ENCODE peak calls at places on chromosomes 7 and 10, in six cellular contexts. One of them, this sample, is unnamed.
A peak's percentile ranks its signal among the peaks of the same experiment; 100 is the strongest.

GRCh38 chr10:93841930-93842329 is 51.8 kb upstream of the SLC35G1 start:
- DNase-seq in transverse colon: no peak
- DNase-seq in suprapubic skin: no peak
- DNase-seq in stomach: no peak
- DNase-seq in HepG2: no peak
- DNase-seq in H1: peak; percentile 56
- DNase-seq in this sample: no peak

GRCh38 chr7:5041047-5041446 is 4.6 kb upstream of the RBAK start:
- DNase-seq in transverse colon: no peak
- DNase-seq in suprapubic skin: no peak
- DNase-seq in stomach: no peak
- DNase-seq in HepG2: no peak
- DNase-seq in H1: no peak
- DNase-seq in this sample: no peak

GRCh38 chr10:14810969-14811953 is 26.6 kb downstream of the CDNF start:
- DNase-seq in transverse colon: no peak
- DNase-seq in suprapubic skin: no peak
- DNase-seq in stomach: no peak
- DNase-seq in HepG2: no peak
- DNase-seq in H1: no peak
- DNase-seq in this sample: no peak

GRCh38 chr7:105612806-105613205 is 31.5 kb upstream of the EFCAB10 start:
- DNase-seq in transverse colon: no peak
- DNase-seq in suprapubic skin: no peak
- DNase-seq in stomach: no peak
- DNase-seq in HepG2: no peak
- DNase-seq in H1: no peak
- DNase-seq in this sample: peak; percentile 53

GRCh38 chr7:131786204-131786603 is 229.8 kb upstream of the PODXL start:
- DNase-seq in transverse colon: no peak
- DNase-seq in suprapubic skin: no peak
- DNase-seq in stomach: no peak
- DNase-seq in HepG2: no peak
- DNase-seq in H1: no peak
- DNase-seq in this sample: no peak

GRCh38 chr10:34405611-34406462 is 409.3 kb downstream of the PARD3 start:
- DNase-seq in transverse colon: no peak
- DNase-seq in suprapubic skin: no peak
- DNase-seq in stomach: no peak
- DNase-seq in HepG2: peak; percentile 82
- DNase-seq in H1: no peak
- DNase-seq in this sample: no peak

GRCh38 chr10:53025172-53025651 is 252.6 kb upstream of the MBL2 start:
- DNase-seq in transverse colon: no peak
- DNase-seq in suprapubic skin: no peak
- DNase-seq in stomach: no peak
- DNase-seq in HepG2: peak; percentile 12
- DNase-seq in H1: no peak
- DNase-seq in this sample: no peak

GRCh38 chr7:83921798-83922607 is 272.6 kb downstream of the SEMA3A start:
- DNase-seq in transverse colon: no peak
- DNase-seq in suprapubic skin: no peak
- DNase-seq in stomach: no peak
- DNase-seq in HepG2: no peak
- DNase-seq in H1: no peak
- DNase-seq in this sample: no peak

GRCh38 chr7:74233655-74234280 is 20.4 kb downstream of the RFC2 start:
- DNase-seq in transverse colon: no peak
- DNase-seq in suprapubic skin: no peak
- DNase-seq in stomach: no peak
- DNase-seq in HepG2: no peak
- DNase-seq in H1: no peak
- DNase-seq in this sample: no peak

GRCh38 chr7:96723622-96724021 is 14.0 kb upstream of the SEM1 start:
- DNase-seq in transverse colon: no peak
- DNase-seq in suprapubic skin: no peak
- DNase-seq in stomach: no peak
- DNase-seq in HepG2: no peak
- DNase-seq in H1: no peak
- DNase-seq in this sample: no peak

GRCh38 chr7:132133501-132133900 is 442.8 kb downstream of the PLXNA4 start:
- DNase-seq in transverse colon: no peak
- DNase-seq in suprapubic skin: no peak
- DNase-seq in stomach: no peak
- DNase-seq in HepG2: no peak
- DNase-seq in H1: no peak
- DNase-seq in this sample: no peak

GRCh38 chr7:24390376-24391157 is 106.6 kb downstream of the NPY start:
- DNase-seq in transverse colon: no peak
- DNase-seq in suprapubic skin: no peak
- DNase-seq in stomach: no peak
- DNase-seq in HepG2: no peak
- DNase-seq in H1: no peak
- DNase-seq in this sample: no peak

GRCh38 chr7:146690987-146691386 is 574.4 kb downstream of the CNTNAP2 start:
- DNase-seq in transverse colon: no peak
- DNase-seq in suprapubic skin: no peak
- DNase-seq in stomach: no peak
- DNase-seq in HepG2: no peak
- DNase-seq in H1: no peak
- DNase-seq in this sample: no peak

GRCh38 chr7:132440126-132440525 is 136.1 kb downstream of the PLXNA4 start:
- DNase-seq in transverse colon: no peak
- DNase-seq in suprapubic skin: no peak
- DNase-seq in stomach: no peak
- DNase-seq in HepG2: no peak
- DNase-seq in H1: no peak
- DNase-seq in this sample: no peak

GRCh38 chr10:77179015-77179695 is 458.5 kb downstream of the KCNMA1 start:
- DNase-seq in transverse colon: peak; percentile 33
- DNase-seq in suprapubic skin: no peak
- DNase-seq in stomach: no peak
- DNase-seq in HepG2: no peak
- DNase-seq in H1: no peak
- DNase-seq in this sample: peak; percentile 87

GRCh38 chr7:90720970-90721768 is 125.0 kb downstream of the CDK14 start:
- DNase-seq in transverse colon: peak; percentile 48
- DNase-seq in suprapubic skin: no peak
- DNase-seq in stomach: peak; percentile 85
- DNase-seq in HepG2: peak; percentile 53
- DNase-seq in H1: no peak
- DNase-seq in this sample: peak; percentile 84

GRCh38 chr10:114442115-114442630 is 37.9 kb upstream of the AFAP1L2 start:
- DNase-seq in transverse colon: no peak
- DNase-seq in suprapubic skin: no peak
- DNase-seq in stomach: no peak
- DNase-seq in HepG2: no peak
- DNase-seq in H1: no peak
- DNase-seq in this sample: no peak

GRCh38 chr10:34046651-34047050 is 712.2 kb upstream of the NRP1 start:
- DNase-seq in transverse colon: no peak
- DNase-seq in suprapubic skin: no peak
- DNase-seq in stomach: no peak
- DNase-seq in HepG2: no peak
- DNase-seq in H1: no peak
- DNase-seq in this sample: no peak

GRCh38 chr7:81714306-81714705 is 55.5 kb downstream of the HGF start:
- DNase-seq in transverse colon: no peak
- DNase-seq in suprapubic skin: no peak
- DNase-seq in stomach: no peak
- DNase-seq in HepG2: no peak
- DNase-seq in H1: no peak
- DNase-seq in this sample: no peak

GRCh38 chr7:4010923-4011656 is 671.0 kb upstream of the FOXK1 start:
- DNase-seq in transverse colon: no peak
- DNase-seq in suprapubic skin: no peak
- DNase-seq in stomach: peak; percentile 19
- DNase-seq in HepG2: no peak
- DNase-seq in H1: no peak
- DNase-seq in this sample: no peak

GRCh38 chr10:7969623-7970022 is 84.9 kb upstream of the GATA3 start:
- DNase-seq in transverse colon: no peak
- DNase-seq in suprapubic skin: no peak
- DNase-seq in stomach: no peak
- DNase-seq in HepG2: no peak
- DNase-seq in H1: no peak
- DNase-seq in this sample: no peak

GRCh38 chr7:82549616-82550285 is 106.2 kb upstream of the CACNA2D1 start:
- DNase-seq in transverse colon: no peak
- DNase-seq in suprapubic skin: no peak
- DNase-seq in stomach: no peak
- DNase-seq in HepG2: no peak
- DNase-seq in H1: no peak
- DNase-seq in this sample: no peak

GRCh38 chr10:80168679-80169380 is 36.3 kb downstream of the PLAC9 start:
- DNase-seq in transverse colon: no peak
- DNase-seq in suprapubic skin: no peak
- DNase-seq in stomach: no peak
- DNase-seq in HepG2: no peak
- DNase-seq in H1: no peak
- DNase-seq in this sample: peak; percentile 69

GRCh38 chr10:118832242-118832651 is 77.5 kb upstream of the CACUL1 start:
- DNase-seq in transverse colon: peak; percentile 57
- DNase-seq in suprapubic skin: no peak
- DNase-seq in stomach: peak; percentile 37
- DNase-seq in HepG2: no peak
- DNase-seq in H1: no peak
- DNase-seq in this sample: peak; percentile 74

GRCh38 chr7:151232272-151233110 is at the start of gene CHPF2:
- DNase-seq in transverse colon: peak; percentile 95
- DNase-seq in suprapubic skin: peak; percentile 96
- DNase-seq in stomach: peak; percentile 93
- DNase-seq in HepG2: peak; percentile 66
- DNase-seq in H1: no peak
- DNase-seq in this sample: peak; percentile 96

GRCh38 chr10:121683366-121683765 is 85.1 kb upstream of the FGFR2 start:
- DNase-seq in transverse colon: no peak
- DNase-seq in suprapubic skin: no peak
- DNase-seq in stomach: no peak
- DNase-seq in HepG2: no peak
- DNase-seq in H1: no peak
- DNase-seq in this sample: no peak

DNA sequence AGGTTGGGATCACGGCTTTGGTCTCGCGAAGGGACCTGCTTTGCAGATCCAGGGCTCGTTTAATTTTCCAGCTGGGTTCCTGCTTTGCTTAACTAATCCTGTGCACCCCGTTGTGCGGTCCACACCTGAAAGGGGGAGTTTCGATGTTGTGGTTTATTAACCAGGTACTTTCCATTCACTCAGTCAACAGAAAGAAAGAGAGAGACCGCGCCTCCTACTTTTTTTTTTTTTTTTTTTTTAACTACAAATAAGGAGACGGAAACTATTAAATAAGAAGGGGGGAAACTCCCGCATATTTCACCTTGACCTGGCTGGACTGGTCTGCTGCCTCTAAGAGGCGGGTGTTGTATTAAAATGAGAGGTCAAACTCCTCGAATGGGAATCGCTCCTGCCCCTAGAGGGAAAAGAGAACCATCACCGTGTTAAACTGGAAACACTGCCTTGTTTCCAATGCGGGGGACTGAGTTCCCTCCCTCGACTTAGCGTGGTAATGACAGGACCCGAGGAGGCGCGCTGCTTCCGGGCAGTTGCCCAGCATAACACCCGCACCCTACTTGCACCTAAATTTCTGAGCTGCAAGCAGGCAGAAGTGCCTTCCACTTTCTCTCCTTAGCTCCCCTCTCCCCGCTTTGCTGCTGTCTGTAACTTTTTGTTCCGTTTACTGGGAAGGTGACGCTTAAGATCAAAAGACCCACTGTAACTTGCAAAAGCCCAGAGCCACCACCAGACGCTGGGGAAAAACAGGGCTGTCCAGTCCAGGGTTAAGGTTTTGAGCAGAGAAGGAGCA is 1.1 kb upstream of the ITGB8 start:
- DNase-seq in transverse colon: peak; percentile 71
- DNase-seq in suprapubic skin: no peak
- DNase-seq in stomach: peak; percentile 59
- DNase-seq in HepG2: peak; percentile 60
- DNase-seq in H1: no peak
- DNase-seq in this sample: peak; percentile 81
- TF ChIP-seq CTCF in transverse colon: peak; percentile 26
- TF ChIP-seq CTCF in suprapubic skin: no peak
- TF ChIP-seq CTCF in stomach: no peak
- TF ChIP-seq CTCF in HepG2: peak; percentile 35
- TF ChIP-seq CTCF in H1: peak; percentile 45
- TF ChIP-seq CTCF in this sample: no peak

GRCh38 chr7:11228515-11228914 is 254.8 kb downstream of the PHF14 start:
- DNase-seq in transverse colon: peak; percentile 67
- DNase-seq in suprapubic skin: peak; percentile 85
- DNase-seq in stomach: peak; percentile 79
- DNase-seq in HepG2: no peak
- DNase-seq in H1: no peak
- DNase-seq in this sample: peak; percentile 85
- TF ChIP-seq POLR2AphosphoS5 in transverse colon: no peak
- TF ChIP-seq POLR2AphosphoS5 in suprapubic skin: no peak
- TF ChIP-seq POLR2AphosphoS5 in stomach: no peak
- TF ChIP-seq POLR2AphosphoS5 in HepG2: no peak
- TF ChIP-seq POLR2AphosphoS5 in H1: no peak
- TF ChIP-seq POLR2AphosphoS5 in this sample: peak; percentile 22

GRCh38 chr7:25862254-25862992 is 289.6 kb upstream of the NFE2L3 start:
- DNase-seq in transverse colon: peak; percentile 99
- DNase-seq in suprapubic skin: peak; percentile 98
- DNase-seq in stomach: peak; percentile 71
- DNase-seq in HepG2: peak; percentile 56
- DNase-seq in H1: peak; percentile 100
- DNase-seq in this sample: peak; percentile 95
- TF ChIP-seq EP300 in transverse colon: no peak
- TF ChIP-seq EP300 in suprapubic skin: no peak
- TF ChIP-seq EP300 in stomach: no peak
- TF ChIP-seq EP300 in HepG2: no peak
- TF ChIP-seq EP300 in H1: peak; percentile 52
- TF ChIP-seq EP300 in this sample: no peak

GRCh38 chr7:71739520-71740195 is 607.7 kb downstream of the GALNT17 start:
- DNase-seq in transverse colon: no peak
- DNase-seq in suprapubic skin: no peak
- DNase-seq in stomach: no peak
- DNase-seq in HepG2: no peak
- DNase-seq in H1: peak; percentile 44
- DNase-seq in this sample: no peak
- TF ChIP-seq CTCF in transverse colon: no peak
- TF ChIP-seq CTCF in suprapubic skin: no peak
- TF ChIP-seq CTCF in stomach: no peak
- TF ChIP-seq CTCF in HepG2: no peak
- TF ChIP-seq CTCF in H1: no peak
- TF ChIP-seq CTCF in this sample: no peak

GRCh38 chr7:139118234-139118802 is 8.8 kb upstream of the ZC3HAV1 start:
- DNase-seq in transverse colon: no peak
- DNase-seq in suprapubic skin: no peak
- DNase-seq in stomach: no peak
- DNase-seq in HepG2: peak; percentile 47
- DNase-seq in H1: no peak
- DNase-seq in this sample: no peak
- TF ChIP-seq POLR2AphosphoS5 in transverse colon: no peak
- TF ChIP-seq POLR2AphosphoS5 in suprapubic skin: no peak
- TF ChIP-seq POLR2AphosphoS5 in stomach: no peak
- TF ChIP-seq POLR2AphosphoS5 in HepG2: no peak
- TF ChIP-seq POLR2AphosphoS5 in H1: no peak
- TF ChIP-seq POLR2AphosphoS5 in this sample: no peak

GRCh38 chr7:99493823-99494222 is 6.3 kb downstream of the ZNF394 start:
- DNase-seq in transverse colon: no peak
- DNase-seq in suprapubic skin: no peak
- DNase-seq in stomach: no peak
- DNase-seq in HepG2: no peak
- DNase-seq in H1: no peak
- DNase-seq in this sample: no peak
- TF ChIP-seq EP300 in transverse colon: no peak
- TF ChIP-seq EP300 in suprapubic skin: no peak
- TF ChIP-seq EP300 in stomach: no peak
- TF ChIP-seq EP300 in HepG2: no peak
- TF ChIP-seq EP300 in H1: no peak
- TF ChIP-seq EP300 in this sample: no peak